ENCODE peak calls at places on chromosomes 5 and 9, in five cellular contexts. W is DMS153; J is stimulated activated CD4-positive, alpha-beta T cell treated with anti-CD3 and anti-CD28 coated beads, Interleukin-2, amount 100 ng/mL, for 48 hours; M is lower lobe of right lung; S is LoVo. X is an unnamed sample.

GRCh38 chr5:53936481-53937352 is 373.7 kb downstream of the ARL15 start:
- DNase-seq in W (no peak), J (no peak), M (no peak), S (no peak), X (no peak)

GRCh38 chr9:120646943-120647342 is 67.0 kb upstream of the CDK5RAP2 start:
- DNase-seq in W (no peak), J (no peak), M (no peak), S (no peak), X (no peak)

GRCh38 chr5:82349651-82350050 is 71.5 kb upstream of the RPS23 start:
- DNase-seq in W (no peak), J (peak), M (no peak), S (no peak), X (no peak)

GRCh38 chr5:137808503-137809135 is 54.5 kb upstream of the HNRNPA0 start:
- DNase-seq in W (no peak), J (no peak), M (no peak), S (no peak), X (no peak)

GRCh38 chr5:113526421-113526820 is 12.9 kb downstream of the YTHDC2 start:
- DNase-seq in W (no peak), J (no peak), M (no peak), S (no peak), X (no peak)

GRCh38 chr5:96315431-96315830 is 117.6 kb downstream of the PCSK1 start:
- DNase-seq in W (no peak), J (no peak), M (no peak), S (no peak), X (no peak)

GRCh38 chr9:110555971-110556370 is 23.6 kb downstream of the SVEP1 start:
- DNase-seq in W (no peak), J (no peak), M (peak), S (no peak), X (peak)

GRCh38 chr5:77308154-77308960 is 97.9 kb downstream of the PDE8B start:
- DNase-seq in W (no peak), J (no peak), M (no peak), S (no peak), X (no peak)

X was measured in PC-9.